ENCODE peak calls at places on chromosomes 5 and 9, in six cellular contexts. M, W, L, C, I and R are unnamed samples.

GRCh38 chr5:94545870-94546625 is 72.4 kb downstream of the KIAA0825 start:
- DNase-seq in M (no peak), W (no peak), L (no peak), C (no peak), I (no peak), R (no peak)

GRCh38 chr5:135057233-135057632 is 23.2 kb upstream of the PITX1 start:
- DNase-seq in M (no peak), W (no peak), L (no peak), C (no peak), I (no peak), R (no peak)

GRCh38 chr9:22141906-22142305 is 132.8 kb upstream of the CDKN2B start:
- DNase-seq in M (no peak), W (no peak), L (no peak), C (no peak), I (peak; percentile 31), R (no peak)

GRCh38 chr9:137556069-137556838 is 4.6 kb downstream of the MRPL41 start:
- DNase-seq in M (no peak), W (no peak), L (no peak), C (no peak), I (no peak), R (no peak)

GRCh38 chr5:78327761-78328510 is 32.5 kb upstream of the SCAMP1 start:
- DNase-seq in M (no peak), W (no peak), L (no peak), C (no peak), I (no peak), R (no peak)

GRCh38 chr5:40755407-40756365 is at the start of gene TTC33:
- DNase-seq in M (peak; percentile 95), W (peak; percentile 83), L (peak; percentile 99), C (peak; percentile 90), I (peak; percentile 92), R (peak; percentile 83)

GRCh38 chr5:66877843-66878242 is 281.6 kb downstream of the MAST4 start:
- DNase-seq in M (no peak), W (no peak), L (no peak), C (no peak), I (no peak), R (no peak)

GRCh38 chr5:175892401-175892800 is 21.0 kb downstream of the CPLX2 start:
- DNase-seq in M (no peak), W (no peak), L (no peak), C (no peak), I (no peak), R (no peak)

GRCh38 chr5:139862803-139863202 is 67.2 kb downstream of the PSD2 start:
- DNase-seq in M (no peak), W (no peak), L (no peak), C (no peak), I (no peak), R (no peak)

GRCh38 chr9:96646081-96646991 is 8.8 kb downstream of the PRXL2C start:
- DNase-seq in M (no peak), W (no peak), L (no peak), C (no peak), I (no peak), R (no peak)

GRCh38 chr9:125509476-125509875 is 197.5 kb downstream of the MAPKAP1 start:
- DNase-seq in M (no peak), W (no peak), L (no peak), C (no peak), I (no peak), R (no peak)